ENCODE peak calls at places on chromosomes 1 and 21, in seven cellular contexts. O is thyroid gland, T is IMR-90, K is astrocyte, N is heart left ventricle, U is GM23248, Y is fibroblast of lung. C is an unnamed sample. For H3K27me3, the result is how much of the 10 kb centered on the place peaks cover.

GRCh38 chr1:162687870-162688269 is 55.6 kb downstream of the DDR2 start:
- DNase-seq in Y (no peak), K (no peak), N (no peak), O (no peak), T (no peak), U (peak), C (no peak)

GRCh38 chr1:13838236-13838635 is 138.2 kb downstream of the PRDM2 start:
- DNase-seq in O (no peak), N (no peak), K (no peak), Y (no peak), T (no peak), U (no peak), C (no peak)

GRCh38 chr1:25797939-25798338 is 2.1 kb upstream of the SELENON start:
- DNase-seq in O (no peak), Y (no peak), N (no peak), K (no peak), T (no peak), U (peak), C (peak)

GRCh38 chr1:220342853-220343252 is 70.6 kb upstream of the RAB3GAP2 start:
- DNase-seq in O (no peak), K (no peak), Y (no peak), N (no peak), T (no peak), U (peak), C (no peak)

GRCh38 chr1:4063516-4063915 is 163.4 kb upstream of the C1orf174 start:
- DNase-seq in O (no peak), N (no peak), T (no peak), K (no peak), Y (no peak), U (no peak), C (peak)

GRCh38 chr1:230982698-230983097 is 3.8 kb downstream of the ARV1 start:
- DNase-seq in K (peak), U (peak), T (peak), Y (peak), N (no peak), O (no peak), C (no peak)

GRCh38 chr21:38486705-38487104 is 11.6 kb downstream of the ERG start:
- DNase-seq in K (no peak), N (no peak), Y (no peak), T (no peak), O (no peak), U (peak), C (no peak)

GRCh38 chr1:205568469-205569361 is 63.1 kb downstream of the ELK4 start:
- DNase-seq in U (peak), O (peak), K (no peak), T (no peak), N (no peak), Y (no peak), C (peak)

GRCh38 chr1:238465449-238465848 is 574.7 kb upstream of the ZP4 start:
- DNase-seq in U (peak), Y (no peak), K (peak), N (no peak), T (peak), O (no peak), C (no peak)

GRCh38 chr1:55931272-55931940 is 648.0 kb downstream of the PLPP3 start:
- DNase-seq in U (no peak), N (no peak), K (peak), Y (peak), T (peak), O (no peak), C (no peak)

GRCh38 chr1:16391408-16391807 is 24.4 kb downstream of the SZRD1 start:
- DNase-seq in O (no peak), N (no peak), K (no peak), Y (no peak), T (no peak), U (no peak), C (no peak)

GRCh38 chr1:164524810-164525209 is 34.2 kb upstream of the PBX1 start:
- DNase-seq in K (peak), N (no peak), O (no peak), T (peak), Y (peak), U (peak), C (no peak)

GRCh38 chr1:224759570-224760562 is 143.7 kb downstream of the CNIH3 start:
- DNase-seq in U (no peak), Y (no peak), T (no peak), K (no peak), O (no peak), N (no peak), C (no peak)

GRCh38 chr21:33121715-33122475 is 52.0 kb downstream of the OLIG1 start:
- DNase-seq in T (peak), N (no peak), O (no peak), Y (peak), U (peak), K (peak), C (no peak)

GRCh38 chr1:91997607-91998195 is 32.1 kb upstream of the EPHX4 start:
- DNase-seq in K (peak), U (peak), N (peak), T (peak), O (peak), Y (peak), C (no peak)

GRCh38 chr1:160539896-160540858 is 17.1 kb upstream of the SLAMF6 start:
- DNase-seq in Y (no peak), T (no peak), O (no peak), N (peak), U (no peak), K (no peak), C (no peak)

GRCh38 chr1:215416497-215416896 is 150.6 kb upstream of the KCTD3 start:
- DNase-seq in K (no peak), T (no peak), U (no peak), Y (no peak), N (no peak), O (no peak), C (no peak)

GRCh38 chr1:81690881-81691453 is 109.8 kb upstream of the ADGRL2 start:
- DNase-seq in N (no peak), T (no peak), O (no peak), U (peak), K (no peak), Y (peak), C (no peak)

GRCh38 chr1:185895208-185895900 is 161.2 kb downstream of the HMCN1 start:
- DNase-seq in K (peak), N (no peak), U (peak), Y (no peak), T (no peak), O (no peak), C (no peak)

GRCh38 chr1:9942399-9942938 is 722 bp downstream of the LZIC start:
- DNase-seq in O (no peak), U (peak), N (no peak), Y (peak), T (peak), K (peak), C (no peak)

GRCh38 chr21:41509206-41509496 is 1.2 kb upstream of the TMPRSS2 start:
- DNase-seq in Y (no peak), T (no peak), K (no peak), U (no peak), O (no peak), N (no peak), C (no peak)

GRCh38 chr21:41507521-41508414 is at the start of gene TMPRSS2:
- DNase-seq in Y (no peak), U (no peak), K (no peak), N (no peak), T (no peak), O (peak), C (peak)

GRCh38 chr21:41508415-41509205 is 652 bp upstream of the TMPRSS2 start:
- DNase-seq in K (no peak), Y (no peak), U (no peak), T (no peak), O (no peak), N (no peak), C (no peak)

GRCh38 chr21:41506005-41506404 is 2.0 kb downstream of the TMPRSS2 start:
- DNase-seq in U (no peak), K (no peak), N (no peak), T (no peak), Y (no peak), O (no peak), C (no peak)

DNA sequence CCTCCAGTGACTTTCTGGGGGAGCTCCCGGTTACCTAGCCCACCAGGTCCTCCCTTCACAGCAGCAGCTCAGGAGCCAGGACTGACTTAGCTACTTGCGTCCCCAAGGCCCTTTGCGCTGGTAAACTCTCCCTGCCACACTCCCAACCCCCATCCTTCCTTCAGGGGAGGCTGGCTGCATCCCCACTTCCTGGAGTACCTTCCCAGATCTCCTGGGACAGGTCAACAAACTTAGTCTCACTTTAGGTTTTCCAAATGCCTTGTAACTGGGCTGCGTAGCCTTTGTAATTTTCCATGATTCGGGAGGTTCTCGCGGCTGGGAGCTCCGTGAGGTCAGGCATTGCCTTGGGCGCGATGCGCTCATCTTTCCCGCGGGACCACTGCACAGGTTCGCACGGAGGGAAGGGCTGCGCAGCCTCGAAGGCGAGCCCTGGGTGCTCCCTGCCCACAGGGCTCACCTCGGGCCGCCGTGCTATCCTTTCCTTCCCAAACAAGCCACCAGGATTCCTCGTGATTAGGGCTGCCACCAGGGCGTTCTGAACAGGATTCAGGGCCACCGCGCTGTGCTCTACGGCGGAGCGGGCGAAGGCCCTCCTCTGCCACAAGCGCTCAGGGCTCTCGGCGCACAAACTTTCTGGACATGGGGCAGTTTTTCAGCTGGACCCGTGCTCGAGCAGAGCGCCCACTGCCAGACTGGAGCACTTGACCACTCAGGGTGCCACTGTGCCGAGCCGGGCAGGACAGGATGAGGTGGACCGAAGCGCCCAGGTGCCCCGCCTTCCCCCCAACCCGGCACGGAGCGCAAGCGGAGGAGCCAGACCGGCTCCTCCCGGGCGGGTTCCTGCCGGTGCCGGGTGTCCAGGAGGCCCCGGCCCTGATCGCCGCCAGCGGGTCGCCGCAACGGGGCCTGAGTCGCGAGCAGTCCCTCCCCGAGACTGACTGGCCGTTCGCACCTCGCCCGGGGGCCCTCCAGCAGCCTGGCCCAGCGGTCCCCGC is 1.1 kb downstream of the TMPRSS2 start:
- DNase-seq in T (no peak), K (no peak), N (no peak), U (peak), O (peak), Y (no peak), C (peak)
- H3K27me3 ChIP-seq in T (half or more), K (under half), N (half or more), U (half or more), O (under half), Y (under half), C (under half)

GRCh38 chr1:18572022-18572920 is 58.4 kb upstream of the PAX7 start:
- DNase-seq in O (no peak), T (no peak), U (no peak), Y (no peak), K (no peak), N (no peak), C (no peak)

GRCh38 chr1:18565321-18565720 is 65.3 kb upstream of the PAX7 start:
- DNase-seq in O (no peak), U (no peak), T (no peak), N (no peak), Y (no peak), K (no peak), C (no peak)

GRCh38 chr1:18569811-18570545 is 60.7 kb upstream of the PAX7 start:
- DNase-seq in O (no peak), T (no peak), K (no peak), U (no peak), Y (no peak), N (no peak), C (no peak)

GRCh38 chr1:18569251-18569650 is 61.4 kb upstream of the PAX7 start:
- DNase-seq in U (no peak), Y (no peak), O (no peak), K (no peak), T (no peak), N (no peak), C (no peak)

GRCh38 chr1:18568489-18568888 is 62.2 kb upstream of the PAX7 start:
- DNase-seq in K (no peak), O (no peak), Y (no peak), N (no peak), T (no peak), U (no peak), C (no peak)
- H3K4me3 ChIP-seq in K (no peak), O (no peak), Y (no peak), N (no peak), T (no peak), U (no peak), C (no peak)

DNA sequence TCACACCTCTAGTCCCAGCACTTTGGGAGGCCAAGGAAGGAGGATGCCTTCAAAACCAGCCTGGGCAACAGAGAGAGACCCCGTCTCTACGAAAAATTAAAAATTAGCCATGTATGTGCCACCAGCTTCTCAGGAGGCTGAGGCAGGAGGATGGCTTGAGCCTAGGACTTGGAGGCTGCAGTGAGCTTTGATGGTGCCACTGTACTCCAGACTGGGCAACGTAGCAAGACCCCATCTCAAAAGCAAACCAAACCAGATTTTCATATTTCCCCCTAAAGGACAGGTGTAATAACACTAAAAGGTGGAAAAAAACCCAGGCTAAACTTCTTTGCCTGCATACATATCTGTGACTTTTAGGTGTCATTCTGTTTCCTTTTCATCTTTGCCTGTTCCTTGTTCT is 3.7 kb downstream of the UCK2 start:
- DNase-seq in U (no peak), Y (no peak), N (no peak), K (no peak), T (no peak), O (no peak), C (no peak)
- H3K27me3 ChIP-seq in U (under half), Y (under half), N (under half), K (under half), T (under half), O (under half), C (under half)

GRCh38 chr1:210816136-210816535 is 317.8 kb downstream of the KCNH1 start:
- DNase-seq in Y (no peak), U (no peak), O (no peak), T (no peak), N (no peak), K (no peak), C (no peak)

GRCh38 chr1:210821615-210822014 is 312.3 kb downstream of the KCNH1 start:
- DNase-seq in T (no peak), N (no peak), Y (no peak), O (no peak), K (no peak), U (no peak), C (no peak)

GRCh38 chr1:210819266-210819665 is 314.7 kb downstream of the KCNH1 start:
- DNase-seq in O (no peak), U (no peak), T (no peak), N (no peak), Y (no peak), K (no peak), C (no peak)

GRCh38 chr1:210817385-210818275 is 316.3 kb downstream of the KCNH1 start:
- DNase-seq in U (no peak), Y (no peak), N (no peak), O (no peak), T (no peak), K (no peak), C (no peak)

DNA sequence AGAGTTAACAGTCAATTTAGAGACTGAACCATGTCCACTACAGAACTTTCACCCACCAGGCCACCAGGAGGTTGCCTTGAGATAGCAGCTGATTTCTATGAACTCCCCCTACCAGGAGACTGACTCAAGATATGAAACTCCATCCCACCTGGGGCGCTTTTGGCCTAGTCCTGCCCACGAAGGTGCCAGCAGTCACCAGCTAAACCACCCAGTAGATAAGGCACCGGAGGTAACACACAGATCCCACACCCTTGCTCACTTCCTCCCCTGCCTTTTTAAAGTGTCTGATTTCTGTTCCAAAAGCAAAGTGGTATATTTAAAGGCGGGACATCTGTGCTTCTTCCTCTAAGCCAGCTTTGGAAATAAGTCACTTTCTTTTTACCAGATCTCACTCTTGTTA is 318.3 kb downstream of the KCNH1 start:
- DNase-seq in K (no peak), O (no peak), Y (no peak), U (no peak), N (no peak), T (no peak), C (no peak)
- H3K4me3 ChIP-seq in K (no peak), O (no peak), Y (no peak), U (no peak), N (no peak), T (no peak), C (no peak)

GRCh38 chr1:168371477-168371876 is 90.8 kb downstream of the TBX19 start:
- DNase-seq in U (no peak), N (no peak), O (no peak), K (no peak), T (no peak), Y (no peak), C (no peak)
- H3K27me3 ChIP-seq in U (under half), N (under half), O (under half), K (under half), T (under half), Y (under half), C (under half)

GRCh38 chr1:46605242-46605641 is 1.2 kb upstream of the MKNK1 start:
- DNase-seq in K (no peak), N (no peak), T (no peak), U (no peak), O (no peak), Y (no peak), C (no peak)
- H3K4me3 ChIP-seq in K (no peak), N (no peak), T (no peak), U (no peak), O (no peak), Y (no peak), C (no peak)

DNA sequence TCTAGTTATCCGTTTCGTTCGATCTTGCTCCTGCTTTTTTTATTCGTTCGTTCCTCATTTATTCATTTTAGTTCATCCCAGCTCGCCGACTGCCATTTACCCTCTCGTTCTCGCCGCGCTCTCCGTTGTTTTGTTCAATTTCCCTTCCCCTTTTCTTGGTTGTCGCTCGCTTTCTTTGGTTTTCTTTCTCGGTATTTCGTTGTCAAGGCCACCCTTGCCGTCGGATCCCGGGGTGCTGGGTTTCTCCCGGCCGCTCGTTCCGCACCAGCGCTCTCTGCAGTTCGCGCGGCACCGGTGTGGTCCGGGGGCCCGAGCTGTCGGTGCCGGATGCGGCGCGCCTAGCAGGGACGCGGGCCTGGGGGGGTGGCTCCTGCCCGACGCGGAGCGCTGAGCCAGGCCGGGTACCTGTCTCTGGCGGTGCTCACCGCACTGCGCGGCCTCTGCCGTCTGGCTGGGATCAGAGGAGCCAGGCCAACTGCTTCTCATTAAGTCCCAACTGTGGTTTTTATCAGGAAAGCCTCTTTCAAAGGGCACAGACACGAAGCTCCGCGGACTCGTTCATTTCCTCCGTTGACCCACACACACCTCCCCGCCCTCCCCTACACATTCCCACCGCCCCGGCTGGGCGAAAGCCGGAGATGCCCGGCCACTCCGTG is 1.7 kb downstream of the ALX3 start:
- DNase-seq in O (no peak), Y (no peak), T (no peak), N (no peak), U (no peak), K (no peak), C (no peak)
- H3K27me3 ChIP-seq in O (under half), Y (half or more), T (half or more), N (half or more), U (under half), K (half or more), C (half or more)